ENCODE peak calls at places on chromosomes 6 and 20, in nine cellular contexts. One of them, this sample, is unnamed.

GRCh38 chr6:37182736-37183590 is 13.0 kb downstream of the PIM1 start:
- DNase-seq in uterus: no peak
- DNase-seq in tibial artery: no peak
- DNase-seq in astrocyte: no peak
- DNase-seq in HCT116: no peak
- DNase-seq in Peyer's patch: peak
- DNase-seq in AG04450: no peak
- DNase-seq in AG10803: no peak
- DNase-seq in cardiac fibroblast: peak
- DNase-seq in this sample: no peak

GRCh38 chr6:158707120-158707519 is 57.3 kb downstream of the SYTL3 start:
- DNase-seq in AG04450: no peak
- DNase-seq in cardiac fibroblast: peak
- DNase-seq in tibial artery: peak
- DNase-seq in AG10803: peak
- DNase-seq in astrocyte: peak
- DNase-seq in uterus: no peak
- DNase-seq in HCT116: peak
- DNase-seq in Peyer's patch: peak
- DNase-seq in this sample: no peak

GRCh38 chr20:20225325-20225724 is 142.6 kb upstream of the INSM1 start:
- DNase-seq in tibial artery: no peak
- DNase-seq in AG04450: no peak
- DNase-seq in Peyer's patch: no peak
- DNase-seq in uterus: no peak
- DNase-seq in HCT116: no peak
- DNase-seq in cardiac fibroblast: no peak
- DNase-seq in AG10803: no peak
- DNase-seq in astrocyte: no peak
- DNase-seq in this sample: no peak

GRCh38 chr20:7161690-7162089 is 394.2 kb downstream of the BMP2 start:
- DNase-seq in tibial artery: no peak
- DNase-seq in AG04450: no peak
- DNase-seq in AG10803: no peak
- DNase-seq in HCT116: no peak
- DNase-seq in uterus: no peak
- DNase-seq in cardiac fibroblast: peak
- DNase-seq in astrocyte: no peak
- DNase-seq in Peyer's patch: no peak
- DNase-seq in this sample: no peak

GRCh38 chr6:106519460-106520394 is 109.6 kb downstream of the RTN4IP1 start:
- DNase-seq in AG04450: peak
- DNase-seq in HCT116: peak
- DNase-seq in cardiac fibroblast: peak
- DNase-seq in Peyer's patch: peak
- DNase-seq in astrocyte: peak
- DNase-seq in tibial artery: no peak
- DNase-seq in uterus: no peak
- DNase-seq in AG10803: peak
- DNase-seq in this sample: peak

GRCh38 chr6:73732845-73733675 is 37.1 kb downstream of the CD109 start:
- DNase-seq in astrocyte: peak
- DNase-seq in uterus: peak
- DNase-seq in HCT116: peak
- DNase-seq in tibial artery: peak
- DNase-seq in Peyer's patch: peak
- DNase-seq in AG04450: peak
- DNase-seq in cardiac fibroblast: peak
- DNase-seq in AG10803: peak
- DNase-seq in this sample: no peak

GRCh38 chr20:63433756-63434531 is 38.5 kb downstream of the KCNQ2 start:
- DNase-seq in AG04450: no peak
- DNase-seq in astrocyte: no peak
- DNase-seq in tibial artery: no peak
- DNase-seq in AG10803: no peak
- DNase-seq in uterus: no peak
- DNase-seq in HCT116: no peak
- DNase-seq in Peyer's patch: no peak
- DNase-seq in cardiac fibroblast: no peak
- DNase-seq in this sample: no peak

GRCh38 chr6:12506211-12506610 is 210.4 kb upstream of the PHACTR1 start:
- DNase-seq in AG10803: no peak
- DNase-seq in uterus: no peak
- DNase-seq in tibial artery: no peak
- DNase-seq in AG04450: no peak
- DNase-seq in HCT116: no peak
- DNase-seq in astrocyte: no peak
- DNase-seq in Peyer's patch: no peak
- DNase-seq in cardiac fibroblast: no peak
- DNase-seq in this sample: no peak

GRCh38 chr20:50680106-50680960 is 11.0 kb downstream of the RIPOR3 start:
- DNase-seq in astrocyte: peak
- DNase-seq in uterus: peak
- DNase-seq in AG10803: peak
- DNase-seq in HCT116: no peak
- DNase-seq in AG04450: no peak
- DNase-seq in tibial artery: no peak
- DNase-seq in Peyer's patch: no peak
- DNase-seq in cardiac fibroblast: no peak
- DNase-seq in this sample: no peak
- H3K4me3 ChIP-seq in astrocyte: no peak
- H3K4me3 ChIP-seq in uterus: no peak
- H3K4me3 ChIP-seq in AG10803: no peak
- H3K4me3 ChIP-seq in HCT116: no peak
- H3K4me3 ChIP-seq in AG04450: no peak
- H3K4me3 ChIP-seq in tibial artery: no peak
- H3K4me3 ChIP-seq in Peyer's patch: no peak
- H3K4me3 ChIP-seq in cardiac fibroblast: no peak
- H3K4me3 ChIP-seq in this sample: no peak

DNA sequence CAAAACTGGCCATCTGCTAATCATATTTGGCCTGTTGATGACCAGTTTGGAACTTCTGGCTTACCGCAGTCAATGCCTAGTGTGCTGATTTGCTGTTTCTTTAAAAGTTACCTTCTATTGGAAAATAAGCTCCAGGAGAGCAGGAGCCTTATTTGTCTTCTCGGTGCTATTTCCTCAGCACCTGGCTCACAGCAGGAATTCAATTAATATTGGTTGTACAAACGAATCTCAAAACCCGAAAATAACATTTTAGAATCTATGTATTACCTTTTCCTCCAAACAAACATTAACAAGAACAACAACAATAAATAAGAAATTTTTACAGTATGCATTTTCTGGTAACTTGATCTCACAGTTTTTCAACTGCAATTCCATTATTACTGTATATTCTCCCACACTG is 1080.7 kb upstream of the MAP3K7 start:
- DNase-seq in AG10803: no peak
- DNase-seq in tibial artery: no peak
- DNase-seq in Peyer's patch: no peak
- DNase-seq in HCT116: no peak
- DNase-seq in astrocyte: no peak
- DNase-seq in AG04450: no peak
- DNase-seq in uterus: no peak
- DNase-seq in cardiac fibroblast: no peak
- DNase-seq in this sample: no peak
- TF ChIP-seq CTCF in AG10803: no peak
- TF ChIP-seq CTCF in tibial artery: no peak
- TF ChIP-seq CTCF in Peyer's patch: no peak
- TF ChIP-seq CTCF in HCT116: no peak
- TF ChIP-seq CTCF in astrocyte: no peak
- TF ChIP-seq CTCF in AG04450: no peak
- TF ChIP-seq CTCF in uterus: no peak
- TF ChIP-seq CTCF in cardiac fibroblast: no peak
- TF ChIP-seq CTCF in this sample: no peak

GRCh38 chr20:48820649-48820973 is 7.2 kb downstream of the PREX1 start:
- DNase-seq in AG04450: no peak
- DNase-seq in cardiac fibroblast: no peak
- DNase-seq in HCT116: no peak
- DNase-seq in astrocyte: no peak
- DNase-seq in tibial artery: no peak
- DNase-seq in uterus: no peak
- DNase-seq in AG10803: no peak
- DNase-seq in Peyer's patch: no peak
- DNase-seq in this sample: no peak

GRCh38 chr20:48822178-48822577 is 5.6 kb downstream of the PREX1 start:
- DNase-seq in HCT116: no peak
- DNase-seq in tibial artery: no peak
- DNase-seq in astrocyte: no peak
- DNase-seq in cardiac fibroblast: no peak
- DNase-seq in AG10803: no peak
- DNase-seq in Peyer's patch: no peak
- DNase-seq in AG04450: no peak
- DNase-seq in uterus: no peak
- DNase-seq in this sample: no peak

GRCh38 chr20:48822879-48823385 is 4.9 kb downstream of the PREX1 start:
- DNase-seq in cardiac fibroblast: no peak
- DNase-seq in uterus: no peak
- DNase-seq in AG10803: no peak
- DNase-seq in HCT116: no peak
- DNase-seq in astrocyte: no peak
- DNase-seq in AG04450: no peak
- DNase-seq in tibial artery: no peak
- DNase-seq in Peyer's patch: peak
- DNase-seq in this sample: no peak

GRCh38 chr20:48819813-48820648 is 7.8 kb downstream of the PREX1 start:
- DNase-seq in astrocyte: no peak
- DNase-seq in AG04450: no peak
- DNase-seq in HCT116: no peak
- DNase-seq in Peyer's patch: no peak
- DNase-seq in cardiac fibroblast: no peak
- DNase-seq in tibial artery: no peak
- DNase-seq in AG10803: no peak
- DNase-seq in uterus: no peak
- DNase-seq in this sample: no peak

DNA sequence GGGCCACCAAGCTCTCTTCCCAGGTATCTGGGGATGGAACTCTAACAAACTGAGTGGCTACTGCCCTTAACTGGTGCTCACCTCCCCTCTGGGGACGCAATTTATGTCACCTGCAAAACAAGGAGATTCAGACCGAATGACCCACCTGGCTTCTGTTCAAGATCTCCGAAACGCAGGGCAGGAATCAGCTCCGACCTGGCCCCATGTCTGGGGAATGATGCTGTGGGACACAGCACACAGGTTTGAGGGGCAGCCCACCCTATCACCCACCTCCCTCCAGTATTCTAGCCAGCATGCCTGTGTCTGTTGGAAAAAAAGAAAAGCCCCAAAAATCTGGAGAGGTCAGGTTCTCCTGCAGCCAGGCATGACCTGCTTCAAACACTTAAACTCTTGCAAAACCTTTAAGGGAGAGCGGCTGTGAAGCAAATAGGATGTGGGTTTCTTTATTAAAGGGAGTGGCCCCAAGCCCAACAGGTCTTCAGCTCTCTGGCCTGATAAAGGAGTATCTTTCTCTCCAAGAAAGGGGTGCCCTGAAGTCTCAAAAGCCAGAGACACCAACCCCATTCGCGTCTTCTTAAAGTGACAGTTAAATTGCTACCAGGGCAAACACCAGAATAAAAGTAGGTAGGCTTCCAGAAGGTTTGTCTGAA is 6.4 kb downstream of the PREX1 start:
- DNase-seq in uterus: no peak
- DNase-seq in AG10803: no peak
- DNase-seq in astrocyte: no peak
- DNase-seq in tibial artery: no peak
- DNase-seq in AG04450: no peak
- DNase-seq in HCT116: no peak
- DNase-seq in cardiac fibroblast: no peak
- DNase-seq in Peyer's patch: no peak
- DNase-seq in this sample: no peak
- H3K4me3 ChIP-seq in uterus: no peak
- H3K4me3 ChIP-seq in AG10803: no peak
- H3K4me3 ChIP-seq in astrocyte: no peak
- H3K4me3 ChIP-seq in tibial artery: no peak
- H3K4me3 ChIP-seq in AG04450: no peak
- H3K4me3 ChIP-seq in HCT116: no peak
- H3K4me3 ChIP-seq in cardiac fibroblast: no peak
- H3K4me3 ChIP-seq in Peyer's patch: no peak
- H3K4me3 ChIP-seq in this sample: no peak

DNA sequence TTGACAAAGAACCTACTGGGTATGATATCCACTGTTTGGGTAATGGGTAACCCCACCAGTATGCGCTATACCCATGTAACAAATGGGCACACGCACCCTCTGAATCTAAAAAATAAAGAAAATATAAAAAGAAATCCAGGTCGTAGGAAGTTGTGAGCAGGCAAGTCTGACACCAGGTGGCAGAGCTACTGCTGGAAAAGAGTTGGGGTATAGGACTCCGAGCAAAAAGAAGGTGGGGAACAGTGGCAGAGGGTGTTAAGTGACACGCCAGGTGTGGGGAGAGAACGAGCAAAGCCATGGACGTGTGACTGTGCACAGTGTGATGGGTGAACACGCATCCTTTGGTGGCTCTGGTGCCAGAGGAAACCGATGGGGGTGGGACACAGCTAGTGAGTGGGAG is 46.7 kb downstream of the NOX3 start:
- DNase-seq in AG04450: no peak
- DNase-seq in AG10803: no peak
- DNase-seq in Peyer's patch: no peak
- DNase-seq in HCT116: no peak
- DNase-seq in tibial artery: no peak
- DNase-seq in uterus: no peak
- DNase-seq in astrocyte: no peak
- DNase-seq in cardiac fibroblast: no peak
- DNase-seq in this sample: no peak
- TF ChIP-seq CTCF in AG04450: no peak
- TF ChIP-seq CTCF in AG10803: no peak
- TF ChIP-seq CTCF in Peyer's patch: no peak
- TF ChIP-seq CTCF in HCT116: no peak
- TF ChIP-seq CTCF in tibial artery: no peak
- TF ChIP-seq CTCF in uterus: no peak
- TF ChIP-seq CTCF in astrocyte: no peak
- TF ChIP-seq CTCF in cardiac fibroblast: no peak
- TF ChIP-seq CTCF in this sample: no peak

GRCh38 chr20:34983089-34983820 is 27.6 kb downstream of the MYH7B start:
- DNase-seq in Peyer's patch: no peak
- DNase-seq in tibial artery: no peak
- DNase-seq in astrocyte: no peak
- DNase-seq in AG10803: no peak
- DNase-seq in HCT116: no peak
- DNase-seq in cardiac fibroblast: no peak
- DNase-seq in AG04450: no peak
- DNase-seq in uterus: no peak
- DNase-seq in this sample: no peak

GRCh38 chr20:34982270-34983088 is 26.8 kb downstream of the MYH7B start:
- DNase-seq in AG10803: no peak
- DNase-seq in tibial artery: no peak
- DNase-seq in Peyer's patch: no peak
- DNase-seq in cardiac fibroblast: no peak
- DNase-seq in uterus: no peak
- DNase-seq in AG04450: no peak
- DNase-seq in astrocyte: no peak
- DNase-seq in HCT116: no peak
- DNase-seq in this sample: no peak

GRCh38 chr20:34984756-34985261 is 29.1 kb downstream of the MYH7B start:
- DNase-seq in tibial artery: no peak
- DNase-seq in HCT116: no peak
- DNase-seq in AG04450: no peak
- DNase-seq in Peyer's patch: no peak
- DNase-seq in AG10803: no peak
- DNase-seq in astrocyte: no peak
- DNase-seq in cardiac fibroblast: no peak
- DNase-seq in uterus: no peak
- DNase-seq in this sample: no peak

GRCh38 chr20:34985439-34986310 is 30.0 kb downstream of the MYH7B start:
- DNase-seq in AG04450: no peak
- DNase-seq in AG10803: no peak
- DNase-seq in tibial artery: no peak
- DNase-seq in uterus: no peak
- DNase-seq in HCT116: no peak
- DNase-seq in cardiac fibroblast: no peak
- DNase-seq in astrocyte: no peak
- DNase-seq in Peyer's patch: no peak
- DNase-seq in this sample: no peak

GRCh38 chr20:34983995-34984735 is 28.5 kb downstream of the MYH7B start:
- DNase-seq in AG10803: no peak
- DNase-seq in AG04450: no peak
- DNase-seq in tibial artery: no peak
- DNase-seq in cardiac fibroblast: no peak
- DNase-seq in uterus: no peak
- DNase-seq in HCT116: no peak
- DNase-seq in Peyer's patch: no peak
- DNase-seq in astrocyte: no peak
- DNase-seq in this sample: no peak
- H3K4me3 ChIP-seq in AG10803: no peak
- H3K4me3 ChIP-seq in AG04450: no peak
- H3K4me3 ChIP-seq in tibial artery: no peak
- H3K4me3 ChIP-seq in cardiac fibroblast: no peak
- H3K4me3 ChIP-seq in uterus: no peak
- H3K4me3 ChIP-seq in HCT116: no peak
- H3K4me3 ChIP-seq in Peyer's patch: no peak
- H3K4me3 ChIP-seq in astrocyte: no peak
- H3K4me3 ChIP-seq in this sample: no peak